ENCODE peak calls at places on chromosomes 1 and 21, in five cellular contexts. One of them, this sample, is unnamed.

GRCh38 chr1:46030876-46031660 is 101.4 kb downstream of the PIK3R3 start:
- DNase-seq in transverse colon: no peak
- DNase-seq in GM12892: no peak
- DNase-seq in endothelial cell of umbilical vein: no peak
- DNase-seq in HCT116: no peak
- DNase-seq in this sample: no peak

GRCh38 chr1:92430030-92430429 is 56.7 kb downstream of the GFI1 start:
- DNase-seq in GM12892: no peak
- DNase-seq in transverse colon: no peak
- DNase-seq in HCT116: no peak
- DNase-seq in endothelial cell of umbilical vein: no peak
- DNase-seq in this sample: no peak

GRCh38 chr21:44304846-44305245 is 5.0 kb downstream of the PFKL start:
- DNase-seq in transverse colon: peak
- DNase-seq in HCT116: no peak
- DNase-seq in GM12892: no peak
- DNase-seq in endothelial cell of umbilical vein: peak
- DNase-seq in this sample: no peak

GRCh38 chr1:55882931-55883330 is 667.8 kb upstream of the USP24 start:
- DNase-seq in HCT116: no peak
- DNase-seq in endothelial cell of umbilical vein: no peak
- DNase-seq in GM12892: no peak
- DNase-seq in transverse colon: no peak
- DNase-seq in this sample: no peak

GRCh38 chr1:52532247-52532646 is 20.6 kb downstream of the TUT4 start:
- DNase-seq in GM12892: no peak
- DNase-seq in HCT116: no peak
- DNase-seq in endothelial cell of umbilical vein: no peak
- DNase-seq in transverse colon: no peak
- DNase-seq in this sample: no peak

GRCh38 chr1:50378757-50379156 is 44.5 kb downstream of the DMRTA2 start:
- DNase-seq in transverse colon: no peak
- DNase-seq in endothelial cell of umbilical vein: no peak
- DNase-seq in HCT116: no peak
- DNase-seq in GM12892: no peak
- DNase-seq in this sample: no peak

GRCh38 chr1:236051107-236051885 is 13.6 kb downstream of the NID1 start:
- DNase-seq in transverse colon: no peak
- DNase-seq in endothelial cell of umbilical vein: no peak
- DNase-seq in GM12892: no peak
- DNase-seq in HCT116: no peak
- DNase-seq in this sample: no peak

GRCh38 chr1:81834268-81834667 is 33.5 kb downstream of the ADGRL2 start:
- DNase-seq in endothelial cell of umbilical vein: peak
- DNase-seq in HCT116: no peak
- DNase-seq in GM12892: no peak
- DNase-seq in transverse colon: no peak
- DNase-seq in this sample: no peak

GRCh38 chr1:200410566-200410878 is 686 bp upstream of the ZNF281 start:
- DNase-seq in endothelial cell of umbilical vein: no peak
- DNase-seq in transverse colon: peak
- DNase-seq in GM12892: no peak
- DNase-seq in HCT116: peak
- DNase-seq in this sample: no peak

GRCh38 chr1:155463865-155464264 is 98.7 kb downstream of the ASH1L start:
- DNase-seq in transverse colon: no peak
- DNase-seq in endothelial cell of umbilical vein: no peak
- DNase-seq in GM12892: no peak
- DNase-seq in HCT116: no peak
- DNase-seq in this sample: no peak

GRCh38 chr1:27357281-27358037 is 9.3 kb downstream of the MAP3K6 start:
- DNase-seq in HCT116: no peak
- DNase-seq in endothelial cell of umbilical vein: peak
- DNase-seq in transverse colon: peak
- DNase-seq in GM12892: peak
- DNase-seq in this sample: peak

GRCh38 chr1:165637427-165637826 is 6.4 kb downstream of the MGST3 start:
- DNase-seq in GM12892: no peak
- DNase-seq in transverse colon: peak
- DNase-seq in HCT116: no peak
- DNase-seq in endothelial cell of umbilical vein: peak
- DNase-seq in this sample: no peak

GRCh38 chr1:206882555-206882954 is 14.7 kb upstream of the IL24 start:
- DNase-seq in GM12892: no peak
- DNase-seq in HCT116: no peak
- DNase-seq in transverse colon: no peak
- DNase-seq in endothelial cell of umbilical vein: no peak
- DNase-seq in this sample: no peak

GRCh38 chr1:36034692-36035091 is 49.2 kb upstream of the TEKT2 start:
- DNase-seq in HCT116: no peak
- DNase-seq in endothelial cell of umbilical vein: peak
- DNase-seq in GM12892: no peak
- DNase-seq in transverse colon: no peak
- DNase-seq in this sample: no peak

GRCh38 chr21:44466996-44467858 is 11.9 kb downstream of the LRRC3 start:
- DNase-seq in GM12892: no peak
- DNase-seq in transverse colon: no peak
- DNase-seq in HCT116: no peak
- DNase-seq in endothelial cell of umbilical vein: no peak
- DNase-seq in this sample: no peak

GRCh38 chr1:244207042-244207934 is 156.2 kb downstream of the ZBTB18 start:
- DNase-seq in transverse colon: no peak
- DNase-seq in HCT116: no peak
- DNase-seq in GM12892: no peak
- DNase-seq in endothelial cell of umbilical vein: peak
- DNase-seq in this sample: no peak

GRCh38 chr1:7888248-7889010 is 35.6 kb upstream of the UTS2 start:
- DNase-seq in HCT116: no peak
- DNase-seq in GM12892: no peak
- DNase-seq in transverse colon: no peak
- DNase-seq in endothelial cell of umbilical vein: no peak
- DNase-seq in this sample: no peak

GRCh38 chr1:27643626-27644368 is 8.8 kb upstream of the FGR start:
- DNase-seq in HCT116: peak
- DNase-seq in endothelial cell of umbilical vein: peak
- DNase-seq in transverse colon: peak
- DNase-seq in GM12892: peak
- DNase-seq in this sample: no peak

GRCh38 chr1:203328714-203329122 is 22.2 kb downstream of the FMOD start:
- DNase-seq in HCT116: no peak
- DNase-seq in transverse colon: peak
- DNase-seq in endothelial cell of umbilical vein: no peak
- DNase-seq in GM12892: no peak
- DNase-seq in this sample: no peak

GRCh38 chr1:110383311-110383990 is 7.4 kb downstream of the SLC16A4 start:
- DNase-seq in endothelial cell of umbilical vein: peak
- DNase-seq in HCT116: no peak
- DNase-seq in transverse colon: no peak
- DNase-seq in GM12892: no peak
- DNase-seq in this sample: no peak

GRCh38 chr1:84375965-84376910 is 22.0 kb upstream of the DNASE2B start:
- DNase-seq in HCT116: no peak
- DNase-seq in GM12892: no peak
- DNase-seq in transverse colon: no peak
- DNase-seq in endothelial cell of umbilical vein: no peak
- DNase-seq in this sample: no peak

GRCh38 chr1:207941664-207942063 is 30.7 kb upstream of the CD34 start:
- DNase-seq in HCT116: no peak
- DNase-seq in GM12892: no peak
- DNase-seq in transverse colon: peak
- DNase-seq in endothelial cell of umbilical vein: peak
- DNase-seq in this sample: peak

GRCh38 chr1:159653201-159653600 is 61.2 kb downstream of the CRP start:
- DNase-seq in endothelial cell of umbilical vein: peak
- DNase-seq in transverse colon: no peak
- DNase-seq in HCT116: no peak
- DNase-seq in GM12892: no peak
- DNase-seq in this sample: no peak

GRCh38 chr1:10791117-10791951 is 5.1 kb downstream of the CASZ1 start:
- DNase-seq in transverse colon: no peak
- DNase-seq in GM12892: no peak
- DNase-seq in endothelial cell of umbilical vein: no peak
- DNase-seq in HCT116: no peak
- DNase-seq in this sample: no peak

GRCh38 chr21:27681841-27682240 is 715.0 kb upstream of the ADAMTS5 start:
- DNase-seq in HCT116: no peak
- DNase-seq in endothelial cell of umbilical vein: peak
- DNase-seq in GM12892: no peak
- DNase-seq in transverse colon: no peak
- DNase-seq in this sample: no peak

GRCh38 chr1:243731301-243731891 is 118.6 kb downstream of the AKT3 start:
- DNase-seq in endothelial cell of umbilical vein: peak
- DNase-seq in HCT116: no peak
- DNase-seq in transverse colon: no peak
- DNase-seq in GM12892: no peak
- DNase-seq in this sample: peak

DNA sequence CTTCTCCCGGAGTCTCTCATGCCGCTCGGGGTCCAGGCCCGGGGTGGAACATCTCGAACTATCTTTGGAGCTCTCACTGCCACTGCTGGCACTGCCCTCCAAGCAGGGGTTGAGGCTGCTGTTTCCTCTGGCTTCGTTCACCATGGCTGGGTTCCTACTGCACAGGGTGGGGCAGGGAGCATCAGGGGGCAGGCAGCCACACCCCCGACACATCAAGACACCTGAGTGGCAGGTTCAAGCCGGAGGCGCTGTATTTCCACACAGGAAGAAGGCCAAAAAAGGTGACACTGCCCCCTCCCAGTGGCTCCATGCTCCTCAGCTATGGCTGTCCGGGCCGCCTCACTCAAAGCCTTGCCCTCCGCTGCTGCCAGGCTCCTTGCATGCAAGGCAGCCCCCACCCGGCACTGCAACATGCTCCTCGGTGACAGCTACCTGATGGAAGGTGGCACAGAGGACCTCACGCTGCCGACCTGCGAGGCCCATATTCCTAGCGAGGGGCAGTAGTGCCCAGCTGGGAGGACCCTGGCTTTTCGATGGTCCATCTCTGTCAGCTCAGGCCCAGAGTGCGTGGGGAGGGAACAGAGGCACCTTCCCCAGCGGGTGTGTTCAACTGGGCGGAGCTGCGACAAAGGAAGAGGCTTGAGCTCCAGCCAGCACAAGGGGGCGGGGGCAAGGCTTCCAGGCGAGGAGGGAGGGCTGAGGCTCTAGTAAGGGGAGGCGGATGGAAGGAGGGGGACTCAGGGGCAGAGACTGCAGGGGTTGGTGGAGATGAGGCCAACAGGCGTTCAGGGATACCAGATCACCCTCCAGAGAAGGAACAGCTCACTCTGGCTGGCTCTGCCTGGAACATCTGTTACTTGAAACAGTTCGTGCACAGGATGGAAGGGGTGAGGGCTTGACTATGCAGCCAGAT is 2.5 kb downstream of the MTHFR start:
- DNase-seq in GM12892: peak
- DNase-seq in HCT116: peak
- DNase-seq in endothelial cell of umbilical vein: peak
- DNase-seq in transverse colon: peak
- DNase-seq in this sample: peak
- TF ChIP-seq POLR2A in GM12892: no peak
- TF ChIP-seq POLR2A in HCT116: no peak
- TF ChIP-seq POLR2A in endothelial cell of umbilical vein: peak
- TF ChIP-seq POLR2A in transverse colon: peak
- TF ChIP-seq POLR2A in this sample: peak

GRCh38 chr1:234541281-234541975 is 62.4 kb upstream of the TARBP1 start:
- DNase-seq in transverse colon: no peak
- DNase-seq in GM12892: no peak
- DNase-seq in endothelial cell of umbilical vein: no peak
- DNase-seq in HCT116: no peak
- DNase-seq in this sample: peak

GRCh38 chr1:234545512-234546386 is 64.2 kb downstream of the IRF2BP2 start:
- DNase-seq in HCT116: no peak
- DNase-seq in endothelial cell of umbilical vein: peak
- DNase-seq in GM12892: no peak
- DNase-seq in transverse colon: no peak
- DNase-seq in this sample: peak

GRCh38 chr1:234544094-234544579 is 65.2 kb upstream of the TARBP1 start:
- DNase-seq in endothelial cell of umbilical vein: peak
- DNase-seq in transverse colon: peak
- DNase-seq in GM12892: no peak
- DNase-seq in HCT116: no peak
- DNase-seq in this sample: peak

GRCh38 chr1:234542211-234542850 is 63.4 kb upstream of the TARBP1 start:
- DNase-seq in endothelial cell of umbilical vein: no peak
- DNase-seq in GM12892: no peak
- DNase-seq in transverse colon: no peak
- DNase-seq in HCT116: no peak
- DNase-seq in this sample: peak

DNA sequence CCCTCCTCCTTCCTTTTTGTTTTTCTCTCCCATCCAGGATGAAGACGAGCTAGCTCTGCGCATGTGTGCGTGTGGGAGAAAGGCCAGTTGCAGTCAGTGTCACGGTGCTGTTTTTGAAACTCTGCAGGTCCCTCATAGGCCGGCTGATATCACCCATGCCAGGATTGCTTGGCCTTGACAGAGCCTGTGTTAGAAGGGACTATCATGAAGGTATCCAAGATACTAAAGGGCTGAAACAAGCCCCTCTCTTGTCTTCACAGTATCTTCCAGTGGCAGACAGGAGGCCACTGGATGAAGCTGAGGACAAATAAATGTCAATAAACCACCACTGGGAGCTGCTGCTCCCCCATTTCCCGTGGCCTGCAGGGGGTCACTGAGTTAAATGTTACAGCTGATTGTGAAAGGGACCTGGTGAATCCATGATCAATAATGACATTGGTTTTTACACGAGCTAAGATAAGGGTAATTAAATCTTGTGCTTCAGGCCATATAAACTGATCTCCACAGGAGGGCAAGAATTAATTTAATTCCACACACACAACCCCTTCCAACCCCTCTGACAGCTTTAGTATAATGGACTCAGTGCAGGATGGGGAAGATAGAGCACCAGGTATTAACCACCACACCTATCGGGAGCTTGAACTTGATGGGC is 64.6 kb upstream of the TARBP1 start:
- DNase-seq in HCT116: no peak
- DNase-seq in GM12892: no peak
- DNase-seq in endothelial cell of umbilical vein: no peak
- DNase-seq in transverse colon: peak
- DNase-seq in this sample: peak
- TF ChIP-seq POLR2AphosphoS5 in HCT116: no peak
- TF ChIP-seq POLR2AphosphoS5 in GM12892: no peak
- TF ChIP-seq POLR2AphosphoS5 in endothelial cell of umbilical vein: no peak
- TF ChIP-seq POLR2AphosphoS5 in transverse colon: peak
- TF ChIP-seq POLR2AphosphoS5 in this sample: peak

GRCh38 chr1:85584264-85584781 is 3.8 kb downstream of the CCN1 start:
- DNase-seq in transverse colon: no peak
- DNase-seq in GM12892: no peak
- DNase-seq in endothelial cell of umbilical vein: peak
- DNase-seq in HCT116: no peak
- DNase-seq in this sample: no peak
- TF ChIP-seq POLR2A in transverse colon: no peak
- TF ChIP-seq POLR2A in GM12892: no peak
- TF ChIP-seq POLR2A in endothelial cell of umbilical vein: peak
- TF ChIP-seq POLR2A in HCT116: no peak
- TF ChIP-seq POLR2A in this sample: no peak

GRCh38 chr1:17538010-17538409 is 1.5 kb upstream of the ARHGEF10L start:
- DNase-seq in transverse colon: no peak
- DNase-seq in GM12892: no peak
- DNase-seq in HCT116: no peak
- DNase-seq in endothelial cell of umbilical vein: no peak
- DNase-seq in this sample: no peak
- TF ChIP-seq POLR2AphosphoS5 in transverse colon: no peak
- TF ChIP-seq POLR2AphosphoS5 in GM12892: no peak
- TF ChIP-seq POLR2AphosphoS5 in HCT116: no peak
- TF ChIP-seq POLR2AphosphoS5 in endothelial cell of umbilical vein: no peak
- TF ChIP-seq POLR2AphosphoS5 in this sample: no peak